ENCODE peak calls at places on chromosomes 4 and X, in seven cellular contexts. One of them, this sample, is unnamed.

GRCh38 chr4:38769441-38770210 is 13.2 kb downstream of the TLR10 start:
- DNase-seq in tibial nerve: no peak
- DNase-seq in NCI-H1694 treated with DMSO at 0.1 percent for 48 hours: no peak
- DNase-seq in GM10248: no peak
- DNase-seq in activated gamma-delta T cell treated with anti-CD3 and anti-CD28 coated beads, Interleukin-2, amount 50 U/mL, for 16 hours: no peak
- DNase-seq in ACHN: no peak
- DNase-seq in EH: no peak
- DNase-seq in this sample: no peak

GRCh38 chr4:108398326-108398725 is 222.1 kb upstream of the RPL34 start:
- DNase-seq in tibial nerve: no peak
- DNase-seq in NCI-H1694 treated with DMSO at 0.1 percent for 48 hours: no peak
- DNase-seq in GM10248: no peak
- DNase-seq in activated gamma-delta T cell treated with anti-CD3 and anti-CD28 coated beads, Interleukin-2, amount 50 U/mL, for 16 hours: no peak
- DNase-seq in ACHN: no peak
- DNase-seq in EH: no peak
- DNase-seq in this sample: no peak

GRCh38 chrX:19682712-19683331 is 167.5 kb upstream of the MAP3K15 start:
- DNase-seq in tibial nerve: peak
- DNase-seq in NCI-H1694 treated with DMSO at 0.1 percent for 48 hours: no peak
- DNase-seq in GM10248: peak
- DNase-seq in activated gamma-delta T cell treated with anti-CD3 and anti-CD28 coated beads, Interleukin-2, amount 50 U/mL, for 16 hours: peak
- DNase-seq in ACHN: no peak
- DNase-seq in EH: peak
- DNase-seq in this sample: no peak

GRCh38 chr4:184362338-184362737 is 112.0 kb downstream of the IRF2 start:
- DNase-seq in tibial nerve: no peak
- DNase-seq in NCI-H1694 treated with DMSO at 0.1 percent for 48 hours: no peak
- DNase-seq in GM10248: no peak
- DNase-seq in activated gamma-delta T cell treated with anti-CD3 and anti-CD28 coated beads, Interleukin-2, amount 50 U/mL, for 16 hours: no peak
- DNase-seq in ACHN: no peak
- DNase-seq in EH: peak
- DNase-seq in this sample: no peak

GRCh38 chr4:40587826-40588225 is 41.8 kb downstream of the RBM47 start:
- DNase-seq in tibial nerve: no peak
- DNase-seq in NCI-H1694 treated with DMSO at 0.1 percent for 48 hours: no peak
- DNase-seq in GM10248: no peak
- DNase-seq in activated gamma-delta T cell treated with anti-CD3 and anti-CD28 coated beads, Interleukin-2, amount 50 U/mL, for 16 hours: no peak
- DNase-seq in ACHN: no peak
- DNase-seq in EH: peak
- DNase-seq in this sample: no peak

GRCh38 chrX:80663331-80663730 is 146.3 kb downstream of the BRWD3 start:
- DNase-seq in tibial nerve: no peak
- DNase-seq in NCI-H1694 treated with DMSO at 0.1 percent for 48 hours: no peak
- DNase-seq in GM10248: no peak
- DNase-seq in activated gamma-delta T cell treated with anti-CD3 and anti-CD28 coated beads, Interleukin-2, amount 50 U/mL, for 16 hours: no peak
- DNase-seq in ACHN: no peak
- DNase-seq in EH: no peak
- DNase-seq in this sample: no peak

GRCh38 chr4:184850431-184851199 is 24.8 kb upstream of the ACSL1 start:
- DNase-seq in tibial nerve: no peak
- DNase-seq in NCI-H1694 treated with DMSO at 0.1 percent for 48 hours: no peak
- DNase-seq in GM10248: peak
- DNase-seq in activated gamma-delta T cell treated with anti-CD3 and anti-CD28 coated beads, Interleukin-2, amount 50 U/mL, for 16 hours: no peak
- DNase-seq in ACHN: no peak
- DNase-seq in EH: no peak
- DNase-seq in this sample: no peak

GRCh38 chr4:139589619-139590018 is 33.6 kb upstream of the SETD7 start:
- DNase-seq in tibial nerve: peak
- DNase-seq in NCI-H1694 treated with DMSO at 0.1 percent for 48 hours: no peak
- DNase-seq in GM10248: no peak
- DNase-seq in activated gamma-delta T cell treated with anti-CD3 and anti-CD28 coated beads, Interleukin-2, amount 50 U/mL, for 16 hours: no peak
- DNase-seq in ACHN: no peak
- DNase-seq in EH: peak
- DNase-seq in this sample: no peak

GRCh38 chr4:147318581-147318980 is 162.3 kb upstream of the EDNRA start:
- DNase-seq in tibial nerve: no peak
- DNase-seq in NCI-H1694 treated with DMSO at 0.1 percent for 48 hours: no peak
- DNase-seq in GM10248: no peak
- DNase-seq in activated gamma-delta T cell treated with anti-CD3 and anti-CD28 coated beads, Interleukin-2, amount 50 U/mL, for 16 hours: no peak
- DNase-seq in ACHN: no peak
- DNase-seq in EH: peak
- DNase-seq in this sample: no peak

GRCh38 chr4:40546506-40546905 is 83.2 kb downstream of the RBM47 start:
- DNase-seq in tibial nerve: no peak
- DNase-seq in NCI-H1694 treated with DMSO at 0.1 percent for 48 hours: no peak
- DNase-seq in GM10248: no peak
- DNase-seq in activated gamma-delta T cell treated with anti-CD3 and anti-CD28 coated beads, Interleukin-2, amount 50 U/mL, for 16 hours: no peak
- DNase-seq in ACHN: no peak
- DNase-seq in EH: no peak
- DNase-seq in this sample: no peak

GRCh38 chrX:69032601-69033000 is 132.7 kb downstream of the PJA1 start:
- DNase-seq in tibial nerve: no peak
- DNase-seq in NCI-H1694 treated with DMSO at 0.1 percent for 48 hours: no peak
- DNase-seq in GM10248: no peak
- DNase-seq in activated gamma-delta T cell treated with anti-CD3 and anti-CD28 coated beads, Interleukin-2, amount 50 U/mL, for 16 hours: no peak
- DNase-seq in ACHN: no peak
- DNase-seq in EH: no peak
- DNase-seq in this sample: no peak

GRCh38 chr4:135277980-135278315 is 1076.4 kb upstream of the PABPC4L start:
- DNase-seq in tibial nerve: no peak
- DNase-seq in NCI-H1694 treated with DMSO at 0.1 percent for 48 hours: no peak
- DNase-seq in GM10248: no peak
- DNase-seq in activated gamma-delta T cell treated with anti-CD3 and anti-CD28 coated beads, Interleukin-2, amount 50 U/mL, for 16 hours: no peak
- DNase-seq in ACHN: no peak
- DNase-seq in EH: no peak
- DNase-seq in this sample: no peak

GRCh38 chr4:139229534-139230039 is 50.4 kb downstream of the MGARP start:
- DNase-seq in tibial nerve: no peak
- DNase-seq in NCI-H1694 treated with DMSO at 0.1 percent for 48 hours: peak
- DNase-seq in GM10248: peak
- DNase-seq in activated gamma-delta T cell treated with anti-CD3 and anti-CD28 coated beads, Interleukin-2, amount 50 U/mL, for 16 hours: peak
- DNase-seq in ACHN: peak
- DNase-seq in EH: peak
- DNase-seq in this sample: no peak

GRCh38 chrX:153468008-153468580 is 2.3 kb downstream of the HAUS7 start:
- DNase-seq in tibial nerve: no peak
- DNase-seq in NCI-H1694 treated with DMSO at 0.1 percent for 48 hours: peak
- DNase-seq in GM10248: no peak
- DNase-seq in activated gamma-delta T cell treated with anti-CD3 and anti-CD28 coated beads, Interleukin-2, amount 50 U/mL, for 16 hours: no peak
- DNase-seq in ACHN: no peak
- DNase-seq in EH: no peak
- DNase-seq in this sample: no peak

GRCh38 chrX:47722260-47722659 is 63.3 kb upstream of the UXT start:
- DNase-seq in tibial nerve: no peak
- DNase-seq in NCI-H1694 treated with DMSO at 0.1 percent for 48 hours: no peak
- DNase-seq in GM10248: no peak
- DNase-seq in activated gamma-delta T cell treated with anti-CD3 and anti-CD28 coated beads, Interleukin-2, amount 50 U/mL, for 16 hours: no peak
- DNase-seq in ACHN: no peak
- DNase-seq in EH: no peak
- DNase-seq in this sample: no peak

GRCh38 chr4:6019316-6020263 is 1.4 kb upstream of the C4orf50 start:
- DNase-seq in tibial nerve: no peak
- DNase-seq in NCI-H1694 treated with DMSO at 0.1 percent for 48 hours: peak
- DNase-seq in GM10248: peak
- DNase-seq in activated gamma-delta T cell treated with anti-CD3 and anti-CD28 coated beads, Interleukin-2, amount 50 U/mL, for 16 hours: no peak
- DNase-seq in ACHN: peak
- DNase-seq in EH: peak
- DNase-seq in this sample: peak

GRCh38 chrX:1598876-1599790 is 7.7 kb downstream of the AKAP17A start:
- DNase-seq in tibial nerve: peak
- DNase-seq in NCI-H1694 treated with DMSO at 0.1 percent for 48 hours: no peak
- DNase-seq in GM10248: no peak
- DNase-seq in activated gamma-delta T cell treated with anti-CD3 and anti-CD28 coated beads, Interleukin-2, amount 50 U/mL, for 16 hours: no peak
- DNase-seq in ACHN: no peak
- DNase-seq in EH: no peak
- DNase-seq in this sample: no peak

GRCh38 chr4:10140866-10141759 is 24.5 kb upstream of the WDR1 start:
- DNase-seq in tibial nerve: no peak
- DNase-seq in NCI-H1694 treated with DMSO at 0.1 percent for 48 hours: no peak
- DNase-seq in GM10248: no peak
- DNase-seq in activated gamma-delta T cell treated with anti-CD3 and anti-CD28 coated beads, Interleukin-2, amount 50 U/mL, for 16 hours: no peak
- DNase-seq in ACHN: no peak
- DNase-seq in EH: no peak
- DNase-seq in this sample: no peak

GRCh38 chr4:151703401-151703800 is 57.4 kb downstream of the GATB start:
- DNase-seq in tibial nerve: no peak
- DNase-seq in NCI-H1694 treated with DMSO at 0.1 percent for 48 hours: no peak
- DNase-seq in GM10248: no peak
- DNase-seq in activated gamma-delta T cell treated with anti-CD3 and anti-CD28 coated beads, Interleukin-2, amount 50 U/mL, for 16 hours: no peak
- DNase-seq in ACHN: no peak
- DNase-seq in EH: no peak
- DNase-seq in this sample: no peak

GRCh38 chr4:8128096-8128856 is 30.3 kb downstream of the ABLIM2 start:
- DNase-seq in tibial nerve: no peak
- DNase-seq in NCI-H1694 treated with DMSO at 0.1 percent for 48 hours: no peak
- DNase-seq in GM10248: no peak
- DNase-seq in activated gamma-delta T cell treated with anti-CD3 and anti-CD28 coated beads, Interleukin-2, amount 50 U/mL, for 16 hours: no peak
- DNase-seq in ACHN: no peak
- DNase-seq in EH: no peak
- DNase-seq in this sample: no peak

GRCh38 chrX:51837926-51838325 is 55.5 kb upstream of the MAGED1 start:
- DNase-seq in tibial nerve: peak
- DNase-seq in NCI-H1694 treated with DMSO at 0.1 percent for 48 hours: no peak
- DNase-seq in GM10248: no peak
- DNase-seq in activated gamma-delta T cell treated with anti-CD3 and anti-CD28 coated beads, Interleukin-2, amount 50 U/mL, for 16 hours: no peak
- DNase-seq in ACHN: no peak
- DNase-seq in EH: peak
- DNase-seq in this sample: no peak

GRCh38 chr4:15918484-15919129 is 19.9 kb downstream of the FGFBP1 start:
- DNase-seq in tibial nerve: no peak
- DNase-seq in NCI-H1694 treated with DMSO at 0.1 percent for 48 hours: no peak
- DNase-seq in GM10248: no peak
- DNase-seq in activated gamma-delta T cell treated with anti-CD3 and anti-CD28 coated beads, Interleukin-2, amount 50 U/mL, for 16 hours: no peak
- DNase-seq in ACHN: no peak
- DNase-seq in EH: no peak
- DNase-seq in this sample: no peak

GRCh38 chr4:168615294-168615693 is 118.4 kb downstream of the PALLD start:
- DNase-seq in tibial nerve: no peak
- DNase-seq in NCI-H1694 treated with DMSO at 0.1 percent for 48 hours: no peak
- DNase-seq in GM10248: no peak
- DNase-seq in activated gamma-delta T cell treated with anti-CD3 and anti-CD28 coated beads, Interleukin-2, amount 50 U/mL, for 16 hours: no peak
- DNase-seq in ACHN: no peak
- DNase-seq in EH: peak
- DNase-seq in this sample: no peak

GRCh38 chr4:94127707-94128328 is 79.8 kb upstream of the SMARCAD1 start:
- DNase-seq in tibial nerve: no peak
- DNase-seq in NCI-H1694 treated with DMSO at 0.1 percent for 48 hours: no peak
- DNase-seq in GM10248: peak
- DNase-seq in activated gamma-delta T cell treated with anti-CD3 and anti-CD28 coated beads, Interleukin-2, amount 50 U/mL, for 16 hours: no peak
- DNase-seq in ACHN: peak
- DNase-seq in EH: peak
- DNase-seq in this sample: peak

GRCh38 chrX:33194876-33195433 is 16.4 kb downstream of the DMD start:
- DNase-seq in tibial nerve: no peak
- DNase-seq in NCI-H1694 treated with DMSO at 0.1 percent for 48 hours: no peak
- DNase-seq in GM10248: no peak
- DNase-seq in activated gamma-delta T cell treated with anti-CD3 and anti-CD28 coated beads, Interleukin-2, amount 50 U/mL, for 16 hours: no peak
- DNase-seq in ACHN: no peak
- DNase-seq in EH: no peak
- DNase-seq in this sample: no peak

GRCh38 chr4:151043803-151044535 is 28.9 kb upstream of the LRBA start:
- DNase-seq in tibial nerve: no peak
- DNase-seq in NCI-H1694 treated with DMSO at 0.1 percent for 48 hours: no peak
- DNase-seq in GM10248: no peak
- DNase-seq in activated gamma-delta T cell treated with anti-CD3 and anti-CD28 coated beads, Interleukin-2, amount 50 U/mL, for 16 hours: no peak
- DNase-seq in ACHN: no peak
- DNase-seq in EH: no peak
- DNase-seq in this sample: no peak

GRCh38 chrX:132631579-132632232 is 142.9 kb upstream of the MBNL3 start:
- DNase-seq in tibial nerve: no peak
- DNase-seq in NCI-H1694 treated with DMSO at 0.1 percent for 48 hours: peak
- DNase-seq in GM10248: peak
- DNase-seq in activated gamma-delta T cell treated with anti-CD3 and anti-CD28 coated beads, Interleukin-2, amount 50 U/mL, for 16 hours: no peak
- DNase-seq in ACHN: peak
- DNase-seq in EH: peak
- DNase-seq in this sample: no peak